ENCODE peak calls at places on chromosomes 1 and 21, in ten cellular contexts. M is progenitor cell of endocrine pancreas, R is WTC11, N is cardiac muscle cell, J is stomach, E is body of pancreas, G is choroid plexus epithelial cell, A is OCI-LY7, X is mesothelial cell of epicardium, Z is Caco-2. U is an unnamed sample.

GRCh38 chr1:74712863-74713262 is 20.0 kb downstream of the CRYZ start:
- DNase-seq in Z (peak), E (no peak), G (peak), A (no peak), J (no peak), N (no peak), R (no peak), X (no peak), M (no peak), U (no peak)

GRCh38 chr1:31977361-31978131 is 36.1 kb upstream of the KHDRBS1 start:
- DNase-seq in A (peak), E (no peak), Z (peak), G (peak), M (no peak), N (peak), X (no peak), J (no peak), R (peak), U (no peak)

GRCh38 chr1:167554028-167554779 is 642 bp upstream of the CREG1 start:
- DNase-seq in X (no peak), E (peak), R (no peak), N (peak), J (no peak), Z (peak), G (no peak), M (no peak), A (no peak), U (no peak)

GRCh38 chr1:96863449-96863848 is 141.9 kb downstream of the PTBP2 start:
- DNase-seq in J (no peak), R (no peak), E (no peak), A (no peak), X (no peak), M (no peak), Z (no peak), N (peak), G (peak), U (no peak)

GRCh38 chr21:36743008-36743407 is 44.1 kb downstream of the SIM2 start:
- DNase-seq in A (no peak), E (no peak), R (no peak), M (no peak), J (no peak), X (no peak), G (no peak), Z (no peak), N (no peak), U (no peak)

GRCh38 chr1:166905136-166905535 is 29.1 kb upstream of the TADA1 start:
- DNase-seq in A (no peak), R (no peak), G (no peak), X (no peak), E (no peak), J (no peak), M (no peak), N (no peak), Z (no peak), U (no peak)

GRCh38 chr1:221714227-221715116 is 27.4 kb downstream of the DUSP10 start:
- DNase-seq in A (no peak), G (no peak), X (no peak), E (no peak), J (no peak), M (no peak), N (no peak), R (no peak), Z (no peak), U (no peak)

GRCh38 chr1:17919525-17920439 is 164.6 kb downstream of the ACTL8 start:
- DNase-seq in E (peak), Z (peak), J (peak), G (peak), M (peak), A (peak), N (peak), R (peak), X (peak), U (no peak)

GRCh38 chr1:93672069-93672468 is 9.6 kb downstream of the BCAR3 start:
- DNase-seq in J (peak), G (peak), N (peak), E (peak), Z (no peak), M (no peak), A (no peak), X (peak), R (no peak), U (no peak)

GRCh38 chr1:164834641-164835040 is 275.7 kb downstream of the PBX1 start:
- DNase-seq in G (peak), X (no peak), R (no peak), A (no peak), N (no peak), E (no peak), Z (no peak), J (no peak), M (no peak), U (no peak)

GRCh38 chr1:85611390-85611789 is 30.8 kb downstream of the CCN1 start:
- DNase-seq in X (no peak), G (peak), M (no peak), N (peak), E (no peak), Z (no peak), J (no peak), R (no peak), A (no peak), U (no peak)

GRCh38 chr1:109253803-109254620 is 4.7 kb downstream of the CELSR2 start:
- DNase-seq in M (no peak), J (no peak), G (peak), Z (no peak), N (peak), R (no peak), X (no peak), E (no peak), A (peak), U (no peak)

GRCh38 chr1:203041351-203041932 is 15.2 kb downstream of the PPFIA4 start:
- DNase-seq in E (no peak), Z (no peak), R (no peak), G (no peak), M (no peak), X (no peak), N (no peak), A (no peak), J (no peak), U (no peak)

GRCh38 chr1:40981702-40982448 is 2.4 kb downstream of the CTPS1 start:
- DNase-seq in N (peak), A (no peak), X (no peak), J (no peak), G (peak), R (no peak), M (no peak), E (no peak), Z (no peak), U (no peak)

GRCh38 chr1:230825804-230826160 is 42.5 kb downstream of the C1orf198 start:
- DNase-seq in G (no peak), R (no peak), M (no peak), Z (no peak), X (no peak), E (peak), A (no peak), J (no peak), N (no peak), U (no peak)

GRCh38 chr1:89866568-89866967 is 45.7 kb downstream of the LRRC8D start:
- DNase-seq in N (no peak), A (no peak), M (no peak), R (no peak), Z (no peak), X (no peak), E (no peak), G (no peak), J (no peak), U (no peak)

GRCh38 chr1:117587479-117588356 is 18.1 kb upstream of the TENT5C start:
- DNase-seq in N (no peak), M (no peak), J (no peak), X (no peak), R (no peak), E (no peak), Z (no peak), A (no peak), G (no peak), U (no peak)

GRCh38 chr1:234206651-234207284 is 166.5 kb upstream of the COA6 start:
- DNase-seq in A (no peak), Z (no peak), X (no peak), N (peak), R (no peak), J (no peak), E (no peak), G (peak), M (no peak), U (no peak)

GRCh38 chr1:93980320-93980744 is 71.1 kb upstream of the GCLM start:
- DNase-seq in G (peak), J (no peak), R (peak), M (no peak), A (peak), E (no peak), Z (peak), X (no peak), N (peak), U (no peak)

GRCh38 chr1:184958554-184959353 is 15.6 kb downstream of the NIBAN1 start:
- DNase-seq in J (no peak), A (no peak), M (no peak), E (no peak), Z (no peak), R (no peak), G (no peak), N (peak), X (no peak), U (no peak)

GRCh38 chr1:92749024-92749634 is 35.8 kb downstream of the EVI5 start:
- DNase-seq in Z (peak), G (peak), E (peak), A (peak), R (peak), N (peak), M (no peak), X (no peak), J (peak), U (no peak)

GRCh38 chr1:230643887-230644286 is 1.6 kb downstream of the COG2 start:
- DNase-seq in E (no peak), Z (no peak), X (no peak), G (peak), J (no peak), A (peak), N (peak), M (no peak), R (no peak), U (no peak)

GRCh38 chr1:20470174-20470573 is 15.8 kb downstream of the CAMK2N1 start:
- DNase-seq in X (no peak), Z (no peak), R (no peak), J (no peak), N (no peak), A (no peak), E (no peak), G (no peak), M (no peak), U (no peak)

GRCh38 chr1:109802901-109803561 is 39.3 kb upstream of the EPS8L3 start:
- DNase-seq in J (peak), X (no peak), Z (no peak), N (no peak), G (no peak), R (no peak), A (no peak), M (no peak), E (no peak), U (no peak)

GRCh38 chr1:91440845-91441244 is 36.2 kb upstream of the HFM1 start:
- DNase-seq in N (peak), Z (no peak), E (no peak), A (peak), M (no peak), R (no peak), X (no peak), G (peak), J (no peak), U (no peak)

GRCh38 chr1:20322081-20322824 is 31.6 kb downstream of the VWA5B1 start:
- DNase-seq in M (no peak), G (peak), N (peak), R (no peak), J (no peak), Z (no peak), E (no peak), X (no peak), A (peak), U (no peak)

GRCh38 chr1:59071289-59071688 is 225.6 kb upstream of the FGGY start:
- DNase-seq in E (peak), G (peak), R (no peak), J (no peak), Z (no peak), A (no peak), N (no peak), M (no peak), X (no peak), U (no peak)

GRCh38 chr21:44402323-44403105 is 49.1 kb downstream of the TRPM2 start:
- DNase-seq in N (no peak), J (no peak), M (no peak), A (no peak), Z (no peak), E (no peak), G (no peak), R (no peak), X (no peak), U (no peak)

GRCh38 chr1:151837841-151838490 is 1.7 kb downstream of the C2CD4D start:
- DNase-seq in Z (no peak), M (no peak), A (no peak), R (no peak), N (peak), X (no peak), E (no peak), J (no peak), G (no peak), U (peak)

GRCh38 chr1:34884961-34885360 is 25.4 kb upstream of the SMIM12 start:
- DNase-seq in G (no peak), J (no peak), Z (peak), R (peak), M (no peak), E (no peak), A (no peak), N (no peak), X (no peak), U (no peak)
- TF ChIP-seq CTCF in G (no peak), J (no peak), Z (no peak), R (no peak), M (peak), E (no peak), A (no peak), N (no peak), X (no peak), U (no peak)

GRCh38 chr1:29513357-29513756 is 277.0 kb downstream of the PTPRU start:
- DNase-seq in X (no peak), A (peak), Z (peak), J (peak), R (peak), G (peak), E (peak), N (peak), M (no peak), U (no peak)
- TF ChIP-seq CTCF in X (no peak), A (peak), Z (peak), J (no peak), R (no peak), G (peak), E (peak), N (peak), M (peak), U (no peak)

GRCh38 chr1:30876451-30877204 is 31.9 kb downstream of the SDC3 start:
- DNase-seq in E (no peak), Z (no peak), G (no peak), M (no peak), X (no peak), A (no peak), N (no peak), R (no peak), J (no peak), U (no peak)
- TF ChIP-seq CTCF in E (no peak), Z (no peak), G (peak), M (peak), X (no peak), A (peak), N (peak), R (no peak), J (no peak), U (no peak)

GRCh38 chr1:174726880-174727585 is 272.7 kb upstream of the CACYBP start:
- DNase-seq in M (no peak), R (no peak), E (no peak), G (no peak), Z (no peak), X (no peak), N (no peak), A (no peak), J (no peak), U (no peak)
- TF ChIP-seq CTCF in M (no peak), R (no peak), E (no peak), G (no peak), Z (no peak), X (no peak), N (no peak), A (peak), J (no peak), U (no peak)

DNA sequence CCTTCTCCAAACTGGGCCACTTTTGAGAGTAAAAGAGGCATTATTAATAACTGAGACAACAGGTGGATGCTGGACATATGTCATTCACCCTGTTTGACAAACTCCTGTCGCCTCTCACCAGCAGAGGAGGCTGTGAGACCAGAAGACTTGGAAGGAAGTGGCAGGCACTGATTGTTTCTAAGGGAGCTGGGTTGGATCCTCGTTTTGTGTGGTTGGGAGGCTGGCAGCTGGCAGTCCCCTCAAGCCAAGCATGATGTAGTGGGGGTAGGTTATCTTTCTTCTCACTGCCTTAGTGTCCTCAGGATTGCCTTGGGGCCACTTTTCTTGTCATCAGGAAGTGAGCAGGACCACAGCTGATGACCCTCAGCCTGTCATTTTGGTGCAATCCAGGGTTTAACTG is 86.5 kb upstream of the KCNJ15 start:
- DNase-seq in A (no peak), G (peak), M (no peak), R (peak), E (no peak), X (no peak), Z (no peak), J (peak), N (peak), U (no peak)
- TF ChIP-seq CTCF in A (no peak), G (peak), M (peak), R (no peak), E (peak), X (no peak), Z (no peak), J (no peak), N (peak), U (no peak)

GRCh38 chr1:9721606-9722377 is 70.3 kb downstream of the PIK3CD start:
- DNase-seq in M (peak), N (peak), X (no peak), Z (peak), R (peak), A (peak), J (no peak), G (peak), E (no peak), U (peak)
- TF ChIP-seq CTCF in M (peak), N (peak), X (peak), Z (peak), R (peak), A (peak), J (no peak), G (peak), E (peak), U (peak)

U was measured in natural killer cell.